ENCODE peak calls at places on chromosomes 7 and 10, in five cellular contexts. M, Q, N, C and G are unnamed samples.

GRCh38 chr7:1096156-1097119 is 8.5 kb downstream of the GPER1 start:
- DNase-seq in N (peak), Q (no peak), M (no peak), C (no peak), G (no peak)

GRCh38 chr10:63798599-63799498 is 277.6 kb downstream of the REEP3 start:
- DNase-seq in M (peak), N (peak), C (peak), Q (peak), G (peak)

GRCh38 chr7:1401011-1401410 is 58.3 kb downstream of the MICALL2 start:
- DNase-seq in N (no peak), M (no peak), C (no peak), Q (no peak), G (no peak)

GRCh38 chr10:119919271-119919670 is 26.7 kb downstream of the SEC23IP start:
- DNase-seq in C (no peak), N (no peak), Q (no peak), M (no peak), G (no peak)

GRCh38 chr7:123417580-123417979 is 116.8 kb downstream of the IQUB start:
- DNase-seq in Q (no peak), C (no peak), N (no peak), M (no peak), G (no peak)

GRCh38 chr10:77081411-77082010 is 556.1 kb downstream of the KCNMA1 start:
- DNase-seq in C (no peak), Q (no peak), M (no peak), N (no peak), G (no peak)

GRCh38 chr10:123573236-123574147 is 92.7 kb upstream of the GPR26 start:
- DNase-seq in Q (peak), M (no peak), N (peak), C (peak), G (no peak)

GRCh38 chr7:16071246-16071857 is 350.0 kb downstream of the CRPPA start:
- DNase-seq in C (peak), N (peak), M (no peak), Q (no peak), G (no peak)

GRCh38 chr7:133843341-133843740 is 283.8 kb upstream of the LRGUK start:
- DNase-seq in M (no peak), Q (no peak), C (no peak), N (no peak), G (no peak)

GRCh38 chr7:32347244-32347828 is 142.8 kb downstream of the LSM5 start:
- DNase-seq in N (peak), M (peak), C (no peak), Q (no peak), G (no peak)

GRCh38 chr10:33559105-33559504 is 224.6 kb upstream of the NRP1 start:
- DNase-seq in Q (peak), M (no peak), N (peak), C (peak), G (no peak)

GRCh38 chr7:114007391-114007790 is 88.6 kb upstream of the PPP1R3A start:
- DNase-seq in C (no peak), M (no peak), N (no peak), Q (no peak), G (no peak)

DNA sequence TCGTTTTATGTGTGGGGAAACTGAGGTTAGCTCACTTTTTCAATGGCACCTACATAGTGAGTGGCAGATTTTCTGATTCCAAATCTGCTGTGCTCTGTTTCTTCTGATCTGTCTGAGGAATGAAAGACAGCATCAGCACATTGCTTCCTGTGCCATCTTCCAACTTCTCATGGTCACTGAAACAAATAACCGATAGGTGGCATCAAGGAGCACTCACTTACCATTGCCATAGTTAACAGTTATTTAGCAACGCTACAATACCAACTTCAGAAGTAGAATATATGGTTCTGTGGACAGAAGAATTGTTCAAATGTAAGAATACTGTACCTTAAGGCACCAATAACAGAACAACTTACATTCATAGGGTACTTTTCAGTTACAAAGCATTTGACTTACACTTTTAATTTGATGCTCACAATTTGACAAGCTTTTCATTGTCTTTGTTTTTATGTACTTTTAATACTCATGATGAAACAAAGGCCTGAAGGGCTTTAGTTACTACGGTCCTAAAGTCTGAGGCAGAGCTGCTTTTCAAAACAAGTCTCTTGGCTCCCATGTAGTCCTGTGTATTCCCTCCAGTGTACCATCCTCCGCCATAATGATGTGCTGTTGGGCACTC is 228.9 kb upstream of the TCF7L2 start:
- DNase-seq in M (peak), C (no peak), Q (no peak), N (peak), G (no peak)
- TF ChIP-seq CTCF in M (peak), C (peak), Q (peak), N (peak), G (peak)

GRCh38 chr7:41046778-41047177 is 656.1 kb downstream of the INHBA start:
- DNase-seq in C (no peak), N (no peak), Q (no peak), M (no peak), G (no peak)

GRCh38 chr7:41046221-41046761 is 656.6 kb downstream of the INHBA start:
- DNase-seq in M (peak), N (no peak), C (no peak), Q (no peak), G (no peak)

GRCh38 chr7:41047789-41048191 is 655.1 kb downstream of the INHBA start:
- DNase-seq in C (peak), M (peak), Q (no peak), N (peak), G (no peak)

GRCh38 chr7:41047192-41047591 is 655.7 kb downstream of the INHBA start:
- DNase-seq in M (peak), C (no peak), N (no peak), Q (no peak), G (no peak)

GRCh38 chr7:41045556-41046123 is 657.2 kb downstream of the INHBA start:
- DNase-seq in N (peak), M (no peak), Q (no peak), C (no peak), G (no peak)
- TF ChIP-seq CTCF in N (peak), M (no peak), Q (no peak), C (no peak), G (no peak)

GRCh38 chr7:132009778-132010177 is 453.4 kb upstream of the PODXL start:
- DNase-seq in Q (no peak), M (no peak), N (no peak), C (no peak), G (no peak)

GRCh38 chr7:132001166-132001565 is 444.7 kb upstream of the PODXL start:
- DNase-seq in N (no peak), Q (no peak), C (no peak), M (no peak), G (no peak)

GRCh38 chr7:132002343-132002968 is 446.0 kb upstream of the PODXL start:
- DNase-seq in Q (no peak), M (no peak), N (no peak), C (no peak), G (no peak)

GRCh38 chr7:131999193-131999592 is 442.8 kb upstream of the PODXL start:
- DNase-seq in N (no peak), Q (no peak), C (no peak), M (no peak), G (no peak)

GRCh38 chr7:132004528-132004927 is 448.1 kb upstream of the PODXL start:
- DNase-seq in Q (no peak), C (no peak), N (peak), M (peak), G (no peak)
- TF ChIP-seq CTCF in Q (peak), C (peak), N (peak), M (peak), G (peak)

GRCh38 chr7:10704653-10705052 is 269.0 kb upstream of the PHF14 start:
- DNase-seq in C (no peak), M (no peak), Q (no peak), N (no peak), G (no peak)

GRCh38 chr7:10703981-10704380 is 269.7 kb upstream of the PHF14 start:
- DNase-seq in Q (no peak), M (no peak), C (no peak), N (no peak), G (no peak)

GRCh38 chr7:10706875-10707493 is 266.7 kb upstream of the PHF14 start:
- DNase-seq in N (no peak), Q (no peak), C (no peak), M (no peak), G (no peak)

GRCh38 chr7:10707519-10707918 is 266.2 kb upstream of the PHF14 start:
- DNase-seq in Q (no peak), C (no peak), N (no peak), M (no peak), G (no peak)

GRCh38 chr7:10708447-10708846 is 265.2 kb upstream of the PHF14 start:
- DNase-seq in M (no peak), C (no peak), Q (no peak), N (peak), G (no peak)
- TF ChIP-seq CTCF in M (no peak), C (no peak), Q (no peak), N (peak), G (no peak)

GRCh38 chr10:16916496-16916895 is 99.3 kb upstream of the RSU1 start:
- DNase-seq in C (no peak), M (no peak), Q (no peak), N (no peak), G (no peak)
- TF ChIP-seq CTCF in C (no peak), M (no peak), Q (no peak), N (no peak), G (no peak)

DNA sequence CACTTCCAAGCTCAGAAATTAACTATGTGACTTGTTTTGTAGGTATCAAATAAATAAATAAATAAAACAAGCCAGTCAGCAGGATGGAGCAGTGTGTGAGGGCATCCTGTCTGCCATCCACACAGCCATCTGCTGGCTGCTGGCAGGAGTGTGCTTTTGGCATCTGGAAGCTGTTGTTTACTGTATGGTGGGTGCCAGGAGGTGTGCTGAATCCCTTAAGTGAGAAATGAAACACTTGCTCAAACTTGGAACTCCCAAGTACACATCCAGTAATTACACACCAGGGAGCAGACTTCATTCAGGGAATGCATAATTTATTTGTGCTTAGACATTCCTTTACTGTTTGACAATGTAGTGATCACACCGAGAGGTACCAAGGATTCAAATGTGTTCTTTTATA is 16.9 kb upstream of the TAX1BP1 start:
- DNase-seq in N (no peak), Q (peak), C (no peak), M (no peak), G (no peak)
- TF ChIP-seq CTCF in N (no peak), Q (no peak), C (peak), M (peak), G (peak)

DNA sequence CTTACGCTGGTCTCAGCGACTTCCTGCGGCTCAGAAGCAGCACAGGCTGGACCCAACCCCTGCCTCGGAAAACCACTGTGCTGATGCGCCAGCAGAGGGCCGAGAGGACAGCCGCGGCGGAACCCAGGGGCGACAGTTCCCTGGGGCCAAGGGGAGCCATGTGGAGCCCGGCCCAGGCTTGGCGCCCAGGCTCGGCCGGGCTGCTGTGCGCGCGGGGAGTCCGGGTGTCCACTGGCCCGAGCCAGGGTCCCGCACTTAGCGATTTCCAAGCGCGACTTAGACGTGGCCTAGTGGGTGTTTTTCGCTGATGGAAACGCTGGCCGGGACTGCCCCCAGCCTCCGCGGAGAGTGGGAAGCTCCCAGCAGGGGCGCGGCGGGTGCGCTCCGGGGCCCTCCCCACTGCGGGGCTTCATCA is 18.6 kb upstream of the ZNF32 start:
- DNase-seq in N (peak), M (no peak), Q (peak), C (no peak), G (no peak)
- TF ChIP-seq CTCF in N (peak), M (peak), Q (no peak), C (peak), G (peak)

GRCh38 chr10:79378647-79379511 is 31.6 kb downstream of the PPIF start:
- DNase-seq in C (no peak), M (no peak), N (no peak), Q (peak), G (no peak)

GRCh38 chr10:79379512-79380124 is 32.3 kb downstream of the PPIF start:
- DNase-seq in N (no peak), C (no peak), Q (peak), M (no peak), G (no peak)

GRCh38 chr10:79380918-79381775 is 33.9 kb downstream of the PPIF start:
- DNase-seq in N (no peak), M (no peak), C (no peak), Q (peak), G (no peak)

GRCh38 chr10:79381804-79382221 is 34.5 kb downstream of the PPIF start:
- DNase-seq in M (peak), N (peak), Q (peak), C (no peak), G (peak)

DNA sequence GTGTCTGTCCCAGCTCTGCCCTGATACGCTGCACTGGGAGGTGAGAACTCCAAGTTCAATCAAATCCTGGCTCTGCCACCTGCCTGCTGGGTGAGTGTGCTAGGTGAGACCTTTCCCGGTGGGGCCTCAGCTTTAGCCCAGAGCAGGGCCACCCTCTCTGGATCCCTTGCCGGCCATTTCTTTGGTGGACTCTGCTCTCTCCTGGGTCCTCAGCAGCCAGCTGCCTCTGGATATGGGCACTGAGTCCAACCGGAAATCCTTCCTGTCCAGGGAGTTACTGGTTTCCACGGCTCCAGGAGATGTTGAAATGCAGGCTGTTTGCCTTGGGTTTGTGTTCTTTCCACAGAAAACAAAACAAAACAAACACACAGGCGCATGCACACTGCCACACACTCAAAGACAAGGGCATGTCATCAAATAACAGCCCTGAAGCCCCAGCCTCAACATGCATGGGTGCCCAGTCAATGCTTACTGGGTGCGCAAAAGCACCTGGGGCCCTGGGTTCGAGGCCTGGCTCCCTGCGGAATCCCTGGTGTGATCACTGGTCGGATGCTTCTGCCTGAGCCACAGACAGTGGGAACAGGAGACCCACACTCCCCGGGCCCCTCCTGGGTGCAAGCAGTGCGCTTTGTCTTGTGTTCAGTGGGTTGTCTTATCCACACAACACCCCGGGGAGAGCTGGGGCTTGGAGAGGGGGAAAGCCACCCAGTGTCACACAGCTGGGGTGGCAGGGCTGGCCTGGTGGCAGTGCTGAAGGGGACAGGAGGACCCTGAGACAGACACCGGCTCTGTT is 33.1 kb downstream of the PPIF start:
- DNase-seq in M (no peak), Q (peak), N (peak), C (peak), G (no peak)
- TF ChIP-seq CTCF in M (no peak), Q (no peak), N (no peak), C (no peak), G (no peak)

GRCh38 chr10:29533046-29533445 is 101.7 kb downstream of the SVIL start:
- DNase-seq in N (no peak), M (no peak), Q (no peak), C (no peak), G (no peak)

GRCh38 chr10:29529146-29529545 is 105.6 kb downstream of the SVIL start:
- DNase-seq in M (no peak), Q (no peak), C (no peak), N (no peak), G (no peak)

GRCh38 chr10:29533696-29534285 is 101.0 kb downstream of the SVIL start:
- DNase-seq in M (no peak), N (no peak), Q (no peak), C (no peak), G (no peak)

GRCh38 chr10:29532256-29532878 is 102.4 kb downstream of the SVIL start:
- DNase-seq in C (no peak), M (no peak), N (no peak), Q (no peak), G (no peak)

GRCh38 chr10:29530112-29530976 is 104.4 kb downstream of the SVIL start:
- DNase-seq in M (no peak), N (no peak), C (no peak), Q (no peak), G (no peak)
- TF ChIP-seq CTCF in M (no peak), N (no peak), C (no peak), Q (no peak), G (no peak)